ENCODE peak calls at places on chromosomes 3 and 15, in five cellular contexts. V, D, Y, R and W are unnamed samples.

GRCh38 chr3:8052599-8053185 is 448.9 kb upstream of the LMCD1 start:
- DNase-seq in V (no peak), R (no peak), Y (no peak), D (peak), W (no peak)

GRCh38 chr3:58116161-58116955 is 94.4 kb downstream of the DNASE1L3 start:
- DNase-seq in D (no peak), Y (no peak), V (no peak), R (no peak), W (no peak)

GRCh38 chr3:176816937-176817336 is 380.3 kb downstream of the TBL1XR1 start:
- DNase-seq in R (no peak), V (no peak), Y (no peak), D (no peak), W (no peak)

GRCh38 chr3:141960731-141961130 is 84.3 kb downstream of the ATP1B3 start:
- DNase-seq in D (peak), Y (peak), R (no peak), V (no peak), W (no peak)

GRCh38 chr3:39915027-39915426 is 105.6 kb downstream of the MYRIP start:
- DNase-seq in Y (no peak), V (no peak), D (no peak), R (no peak), W (no peak)

GRCh38 chr15:78449220-78449999 is 11.4 kb downstream of the IREB2 start:
- DNase-seq in D (no peak), R (no peak), V (no peak), Y (no peak), W (no peak)

GRCh38 chr3:50264389-50264963 is 4.5 kb upstream of the SEMA3B start:
- DNase-seq in R (peak), V (peak), Y (peak), D (peak), W (peak)

GRCh38 chr3:115713247-115713646 is 89.9 kb downstream of the GAP43 start:
- DNase-seq in Y (peak), R (peak), V (no peak), D (no peak), W (no peak)

GRCh38 chr15:34682673-34683072 is 72.1 kb downstream of the GJD2 start:
- DNase-seq in D (peak), Y (peak), V (no peak), R (no peak), W (no peak)

GRCh38 chr3:142151240-142151639 is 1.9 kb upstream of the TFDP2 start:
- DNase-seq in D (no peak), Y (no peak), V (no peak), R (no peak), W (no peak)

GRCh38 chr3:73600293-73600938 is 24.3 kb downstream of the PDZRN3 start:
- DNase-seq in R (no peak), D (peak), Y (peak), V (no peak), W (no peak)

GRCh38 chr3:191412764-191413163 is 48.2 kb upstream of the PYDC2 start:
- DNase-seq in Y (peak), R (no peak), D (peak), V (no peak), W (peak)

GRCh38 chr15:67383903-67384302 is 129.3 kb downstream of the IQCH start:
- DNase-seq in Y (peak), R (no peak), V (no peak), D (peak), W (no peak)

GRCh38 chr3:168048414-168049330 is 47.1 kb downstream of the GOLIM4 start:
- DNase-seq in D (no peak), V (no peak), R (no peak), Y (no peak), W (no peak)

GRCh38 chr15:63945005-63945788 is 101.1 kb downstream of the DAPK2 start:
- DNase-seq in R (peak), Y (peak), V (peak), D (peak), W (peak)

GRCh38 chr3:42189746-42190145 is 76.2 kb downstream of the CCK start:
- DNase-seq in Y (no peak), V (no peak), R (no peak), D (peak), W (no peak)

GRCh38 chr3:183613366-183614293 is 21.8 kb upstream of the KLHL24 start:
- DNase-seq in Y (no peak), V (no peak), D (no peak), R (no peak), W (no peak)

DNA sequence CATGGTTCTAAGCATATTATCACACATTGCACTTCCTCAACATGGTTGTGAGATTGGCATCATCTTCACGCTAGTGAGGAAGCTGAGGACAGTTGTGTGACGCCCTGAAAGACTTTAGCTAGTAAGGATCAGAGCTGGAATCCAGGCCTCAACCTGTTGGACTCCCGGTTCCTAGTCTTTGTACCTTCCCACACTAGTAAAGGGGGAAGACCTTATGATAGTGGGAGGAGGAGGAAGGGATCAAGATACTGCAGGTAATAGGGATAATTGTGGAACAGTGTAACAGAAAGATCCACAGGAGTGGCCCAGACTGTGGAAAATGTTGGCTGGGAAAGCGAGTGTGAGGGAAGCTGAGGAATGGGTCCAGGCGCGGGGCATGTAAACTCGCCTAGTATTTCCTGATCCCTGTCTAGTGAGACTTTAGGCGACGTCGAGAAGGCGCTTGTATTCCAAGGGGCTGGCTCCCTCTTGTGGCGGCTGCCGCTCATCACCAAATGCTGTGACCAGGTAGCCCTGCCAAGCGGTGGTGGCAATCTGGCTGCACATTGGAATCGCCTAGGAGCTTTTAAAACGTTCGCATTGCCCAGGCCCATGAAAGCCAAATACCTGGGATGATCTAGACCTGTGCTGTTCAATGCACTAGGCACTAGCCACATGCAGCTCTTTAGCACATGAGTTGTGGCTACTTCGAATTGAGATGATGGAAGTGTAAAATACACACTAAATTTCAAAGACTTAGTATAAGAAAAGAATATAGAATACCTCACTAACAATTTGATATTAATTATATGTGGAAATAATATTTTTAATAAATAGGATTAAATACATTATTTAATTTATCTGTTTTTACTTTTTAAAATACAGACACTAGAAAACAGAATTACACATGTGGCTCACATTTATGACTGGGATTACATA is 38.8 kb upstream of the CLDN18 start:
- DNase-seq in V (peak), Y (peak), R (peak), D (peak), W (peak)
- TF ChIP-seq CTCF in V (peak), Y (peak), R (peak), D (peak), W (peak)

GRCh38 chr3:33377489-33377888 is 62.7 kb downstream of the UBP1 start:
- DNase-seq in V (peak), D (no peak), Y (no peak), R (no peak), W (no peak)
- TF ChIP-seq CTCF in V (peak), D (no peak), Y (no peak), R (no peak), W (no peak)

DNA sequence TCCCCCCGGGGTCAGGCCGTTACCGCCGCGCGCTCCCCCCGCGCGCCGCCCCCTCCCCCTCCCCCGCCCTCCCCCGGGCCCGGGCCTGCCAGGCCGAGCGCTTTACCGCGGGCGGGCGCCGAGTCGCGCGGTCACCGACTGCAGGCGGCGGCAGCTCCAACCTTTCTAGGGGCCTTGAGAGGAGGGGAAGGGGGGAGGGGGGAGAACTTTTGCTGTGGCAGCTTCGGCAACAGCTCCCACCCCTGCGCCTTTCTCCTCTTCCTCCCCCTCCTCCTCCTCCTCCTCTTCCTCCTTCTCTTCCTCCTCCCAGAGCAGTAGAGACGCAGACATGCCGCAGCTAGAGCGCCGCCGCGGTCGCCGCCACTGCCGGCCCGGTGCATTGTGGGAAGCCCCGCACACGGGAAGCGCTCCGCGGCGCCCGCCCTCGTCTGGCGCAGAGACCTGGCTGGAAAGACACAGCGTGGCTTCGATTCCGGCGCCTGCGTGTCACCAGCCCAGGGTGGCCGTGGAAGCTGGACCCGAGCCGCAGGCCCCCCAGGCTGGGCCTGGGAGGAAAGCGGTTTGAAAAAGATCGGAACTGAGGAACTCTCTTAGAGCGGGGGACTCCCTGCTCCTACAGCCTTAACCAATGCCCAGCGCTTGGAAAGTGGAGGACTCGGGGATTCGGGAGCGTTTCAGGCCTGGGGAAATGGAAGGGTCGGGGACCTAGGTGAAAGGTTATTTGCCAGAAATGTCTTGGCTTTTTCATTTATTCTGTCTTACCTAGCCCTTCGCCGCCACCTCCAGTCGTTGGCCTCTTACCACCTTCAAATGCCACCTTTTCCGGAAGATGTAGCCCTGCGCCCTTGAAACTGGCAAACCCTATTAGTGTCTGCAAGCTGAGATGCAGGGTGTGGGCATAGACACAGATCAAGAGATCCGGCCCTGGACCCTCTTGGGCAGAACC is at the start of gene ZNF148:
- DNase-seq in D (peak), V (peak), Y (peak), R (peak), W (peak)
- TF ChIP-seq CTCF in D (no peak), V (no peak), Y (peak), R (peak), W (no peak)

GRCh38 chr3:64145438-64145837 is 79.8 kb downstream of the PRICKLE2 start:
- DNase-seq in V (no peak), R (no peak), Y (no peak), D (no peak), W (no peak)
- TF ChIP-seq CTCF in V (no peak), R (no peak), Y (no peak), D (no peak), W (no peak)

DNA sequence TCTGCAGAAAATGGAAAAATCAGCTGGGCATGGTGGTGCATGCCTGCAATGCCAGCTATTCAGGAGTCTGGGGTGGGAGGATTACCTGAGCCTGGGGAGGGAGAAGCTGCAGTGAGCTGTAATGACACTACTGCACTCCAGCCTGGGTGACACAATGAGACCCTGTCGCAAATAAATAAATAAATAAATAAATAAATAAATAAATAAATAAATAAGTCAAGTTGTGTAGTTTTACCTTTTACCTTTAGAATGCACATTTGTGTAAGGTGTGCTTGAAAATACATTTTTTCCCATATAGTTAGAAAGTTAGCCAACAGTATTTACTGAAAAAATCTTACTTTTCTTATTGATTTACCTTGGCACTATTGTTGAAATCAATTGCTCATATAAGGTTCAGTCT is 515.6 kb downstream of the NAALADL2 start:
- DNase-seq in R (no peak), V (no peak), Y (no peak), D (no peak), W (no peak)
- TF ChIP-seq CTCF in R (no peak), V (no peak), Y (no peak), D (no peak), W (no peak)

GRCh38 chr3:62131050-62131449 is 242.3 kb downstream of the FEZF2 start:
- DNase-seq in R (no peak), V (no peak), D (no peak), Y (no peak), W (no peak)

GRCh38 chr3:62134061-62134496 is 239.3 kb downstream of the FEZF2 start:
- DNase-seq in V (no peak), Y (peak), D (peak), R (no peak), W (peak)

GRCh38 chr3:62132027-62132590 is 241.2 kb downstream of the FEZF2 start:
- DNase-seq in Y (no peak), V (no peak), D (peak), R (no peak), W (no peak)

GRCh38 chr3:62133015-62133414 is 240.3 kb downstream of the FEZF2 start:
- DNase-seq in V (no peak), D (no peak), Y (no peak), R (no peak), W (no peak)

DNA sequence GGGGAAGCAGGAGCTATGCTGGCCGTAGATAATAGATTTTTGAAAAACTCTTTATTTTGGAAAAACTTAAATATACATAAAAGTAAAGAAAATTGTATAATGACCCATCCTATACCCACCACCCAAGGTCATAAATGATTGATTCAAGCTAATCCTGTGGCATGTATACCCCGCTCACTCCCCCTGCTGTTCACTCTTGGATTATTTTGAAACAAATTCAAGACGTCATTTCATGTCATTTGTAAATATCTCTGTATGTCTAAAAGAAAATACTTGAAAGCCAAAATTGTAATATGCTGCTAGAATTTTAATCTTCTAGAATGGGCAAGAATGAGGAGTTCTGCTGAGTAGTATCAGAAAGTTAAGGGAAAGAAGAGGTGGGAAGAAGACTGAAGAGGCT is 241.7 kb downstream of the FEZF2 start:
- DNase-seq in R (no peak), Y (peak), V (no peak), D (peak), W (no peak)
- TF ChIP-seq CTCF in R (no peak), Y (peak), V (no peak), D (peak), W (peak)

GRCh38 chr3:67595424-67595823 is 59.0 kb downstream of the SUCLG2 start:
- DNase-seq in R (no peak), V (no peak), Y (no peak), D (no peak), W (no peak)

GRCh38 chr3:67598814-67599556 is 55.4 kb downstream of the SUCLG2 start:
- DNase-seq in R (no peak), Y (no peak), D (no peak), V (no peak), W (no peak)

GRCh38 chr3:67593761-67594234 is 60.6 kb downstream of the SUCLG2 start:
- DNase-seq in V (peak), Y (peak), R (no peak), D (peak), W (no peak)
- TF ChIP-seq CTCF in V (no peak), Y (peak), R (no peak), D (no peak), W (no peak)

DNA sequence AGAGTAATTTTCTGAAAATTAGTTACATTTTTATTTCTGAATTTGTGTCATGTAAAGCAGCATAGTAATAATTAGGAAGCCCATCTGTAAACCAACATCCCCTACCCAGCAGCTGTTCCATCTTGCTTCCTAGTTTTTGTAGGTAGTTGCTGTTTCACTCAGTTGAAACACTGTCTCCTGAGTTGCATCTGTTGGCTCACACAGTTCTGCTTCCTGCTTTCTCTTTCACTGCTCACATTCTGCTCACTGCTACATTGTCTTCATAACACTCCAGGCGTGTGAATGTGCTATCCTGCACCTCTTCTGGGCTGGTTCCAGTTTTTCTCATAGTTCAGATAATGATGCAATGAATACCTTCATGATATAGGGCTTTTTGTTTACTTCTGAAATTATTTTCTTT is 123.4 kb downstream of the EPHB1 start:
- DNase-seq in V (no peak), Y (no peak), D (no peak), R (no peak), W (no peak)
- TF ChIP-seq CTCF in V (no peak), Y (no peak), D (no peak), R (no peak), W (no peak)

DNA sequence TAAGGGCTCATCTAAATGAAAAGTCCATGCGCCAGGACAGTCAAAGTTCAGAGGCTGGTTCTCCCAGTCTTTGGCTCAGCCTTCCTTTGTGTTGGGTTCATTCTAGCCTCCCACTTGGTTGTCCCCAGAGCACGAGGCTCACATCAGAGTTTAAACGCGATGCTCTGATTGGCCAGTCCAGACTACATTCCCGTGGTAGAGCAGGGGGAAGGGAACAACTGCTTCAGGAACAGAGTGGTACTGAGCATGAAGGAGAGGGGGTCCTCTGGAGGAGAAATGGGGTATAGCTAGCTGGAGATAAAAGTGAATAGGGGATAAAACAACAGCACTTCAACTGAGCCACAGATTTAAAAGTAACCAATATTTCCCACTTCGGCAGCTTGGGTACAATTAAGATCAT is 32.2 kb downstream of the ANAPC13 start:
- DNase-seq in Y (no peak), D (no peak), R (no peak), V (peak), W (no peak)
- TF ChIP-seq CTCF in Y (peak), D (peak), R (no peak), V (peak), W (no peak)